ENCODE peak calls at places on chromosomes 11 and 22, in four cellular contexts. A is GM12878, Y is WTC11, E is K562. X is an unnamed sample.

GRCh38 chr11:83713701-83714100 is 427.5 kb upstream of the CCDC90B start:
- DNase-seq in A (no peak), Y (no peak), E (no peak), X (no peak)

GRCh38 chr11:104333977-104334376 is 170.0 kb upstream of the PDGFD start:
- DNase-seq in A (no peak), Y (peak; percentile 29), E (no peak), X (peak; percentile 7)

GRCh38 chr11:82146789-82147188 is 586.9 kb downstream of the FAM181B start:
- DNase-seq in A (no peak), Y (no peak), E (no peak), X (no peak)

GRCh38 chr11:2675540-2675939 is 24.3 kb downstream of the KCNQ1OT1 start:
- DNase-seq in A (no peak), Y (no peak), E (no peak), X (no peak)

GRCh38 chr11:132318421-132319157 is 948.2 kb downstream of the NTM start:
- DNase-seq in A (no peak), Y (no peak), E (no peak), X (no peak)

GRCh38 chr11:107549253-107549953 is 16.1 kb downstream of the ALKBH8 start:
- DNase-seq in A (no peak), Y (no peak), E (peak; percentile 41), X (peak; percentile 29)

GRCh38 chr11:22785251-22785650 is 44.4 kb downstream of the SVIP start:
- DNase-seq in A (no peak), Y (no peak), E (no peak), X (no peak)

GRCh38 chr11:122235615-122236014 is 119.6 kb upstream of the BLID start:
- DNase-seq in A (no peak), Y (no peak), E (no peak), X (no peak)

GRCh38 chr11:8258771-8259170 is 4.9 kb downstream of the LMO1 start:
- DNase-seq in A (no peak), Y (no peak), E (no peak), X (no peak)

GRCh38 chr22:40594924-40595323 is 41.6 kb downstream of the MRTFA start:
- DNase-seq in A (no peak), Y (no peak), E (no peak), X (peak; percentile 33)

GRCh38 chr11:38005597-38005996 is 1407.6 kb upstream of the RAG2 start:
- DNase-seq in A (no peak), Y (no peak), E (no peak), X (no peak)

GRCh38 chr11:68412593-68413475 is 47.7 kb upstream of the PPP6R3 start:
- DNase-seq in A (peak; percentile 85), Y (no peak), E (no peak), X (no peak)

GRCh38 chr11:122706261-122706660 is 50.7 kb downstream of the UBASH3B start:
- DNase-seq in A (no peak), Y (no peak), E (no peak), X (peak; percentile 88)

GRCh38 chr22:19146215-19146968 is 1.9 kb upstream of the ESS2 start:
- DNase-seq in A (no peak), Y (no peak), E (peak; percentile 66), X (peak; percentile 25)

GRCh38 chr11:123653997-123654565 is 343 bp downstream of the SCN3B start:
- DNase-seq in A (no peak), Y (peak; percentile 64), E (peak; percentile 59), X (no peak)

GRCh38 chr11:13983081-13983751 is 20.7 kb downstream of the SPON1 start:
- DNase-seq in A (no peak), Y (no peak), E (no peak), X (no peak)

GRCh38 chr11:57885298-57886035 is 123.9 kb downstream of the CTNND1 start:
- DNase-seq in A (no peak), Y (peak; percentile 46), E (no peak), X (peak; percentile 20)

GRCh38 chr11:94845622-94846021 is 77.5 kb downstream of the AMOTL1 start:
- DNase-seq in A (no peak), Y (no peak), E (no peak), X (peak; percentile 48)

DNA sequence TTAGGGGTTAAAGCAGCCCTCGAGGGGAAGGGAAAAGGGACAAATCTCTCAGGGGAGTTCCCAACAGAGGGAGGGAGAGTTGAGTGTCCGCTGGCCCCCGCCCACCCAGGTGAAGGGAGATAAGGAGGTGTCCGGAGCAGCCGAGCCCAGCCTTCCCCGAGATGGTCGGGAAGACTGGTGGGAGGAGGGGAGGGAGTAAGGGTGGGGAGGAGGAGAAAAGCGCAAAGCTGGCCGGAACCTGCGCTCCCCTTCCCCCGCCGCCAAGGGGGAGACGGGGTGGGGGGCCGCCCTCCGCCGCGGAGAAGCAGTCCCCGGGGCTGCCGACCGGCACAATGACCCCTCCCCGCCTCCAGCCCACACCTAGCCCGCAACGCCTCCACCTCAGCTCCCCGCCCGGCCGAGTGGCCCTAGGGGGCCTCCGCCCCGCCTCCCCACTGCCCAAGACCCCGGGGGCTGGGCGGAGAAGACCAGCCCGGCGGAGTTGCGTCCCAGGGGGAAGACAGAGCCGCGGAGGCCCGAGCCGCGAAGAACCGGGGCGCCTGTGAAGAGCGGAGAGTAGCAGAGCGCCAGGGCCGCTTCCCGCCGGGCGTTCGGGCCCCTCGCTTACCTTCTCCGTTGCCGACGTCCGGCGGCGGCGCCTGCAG is 479 bp downstream of the RSF1 start:
- DNase-seq in A (no peak), Y (peak; percentile 80), E (peak; percentile 87), X (peak; percentile 9)
- TF ChIP-seq NR2C2 in A (no peak), Y (no peak), E (no peak), X (no peak)

GRCh38 chr11:12007769-12008737 is at the start of gene DKK3:
- DNase-seq in A (no peak), Y (peak; percentile 48), E (no peak), X (no peak)
- TF ChIP-seq NR2C2 in A (no peak), Y (no peak), E (no peak), X (no peak)

GRCh38 chr11:95968585-95968984 is 44.7 kb upstream of the MTMR2 start:
- DNase-seq in A (no peak), Y (no peak), E (no peak), X (no peak)

GRCh38 chr11:95977534-95978174 is 53.7 kb upstream of the MTMR2 start:
- DNase-seq in A (no peak), Y (no peak), E (no peak), X (peak; percentile 63)

GRCh38 chr11:95975343-95975742 is 51.4 kb upstream of the MTMR2 start:
- DNase-seq in A (no peak), Y (no peak), E (no peak), X (no peak)

GRCh38 chr11:95972055-95972454 is 48.1 kb upstream of the MTMR2 start:
- DNase-seq in A (no peak), Y (no peak), E (no peak), X (no peak)
- TF ChIP-seq NR2C2 in A (no peak), Y (no peak), E (no peak), X (no peak)

GRCh38 chr11:35525501-35526175 is at the start of gene PAMR1:
- DNase-seq in A (no peak), Y (peak; percentile 72), E (no peak), X (no peak)
- TF ChIP-seq NR2C2 in A (no peak), Y (no peak), E (no peak), X (no peak)

GRCh38 chr22:20579273-20580120 is 72.1 kb downstream of the MED15 start:
- DNase-seq in A (no peak), Y (no peak), E (no peak), X (no peak)
- TF ChIP-seq NR2C2 in A (no peak), Y (no peak), E (no peak), X (no peak)

GRCh38 chr11:17734986-17735822 is 623 bp downstream of the KCNC1 start:
- DNase-seq in A (no peak), Y (peak; percentile 77), E (peak; percentile 62), X (peak; percentile 33)
- TF ChIP-seq NR2C2 in A (no peak), Y (no peak), E (no peak), X (no peak)

X was measured in HepG2.